ENCODE peak calls at places on chromosomes 11 and 22, in nine cellular contexts. B, G, W, U, M, L, Z, Y and K are unnamed samples.

GRCh38 chr11:17013548-17014320 is 480 bp downstream of the PLEKHA7 start:
- DNase-seq in B (peak; percentile 36), M (no peak), Z (peak; percentile 16), G (no peak), L (peak; percentile 15), W (peak; percentile 61), U (no peak), Y (peak; percentile 56), K (peak; percentile 86)

GRCh38 chr11:30908272-30908671 is 322.1 kb upstream of the MPPED2 start:
- DNase-seq in L (no peak), B (no peak), W (no peak), G (no peak), M (no peak), Y (no peak), Z (no peak), U (no peak), K (no peak)

GRCh38 chr22:46537221-46537945 is at the start of gene CELSR1:
- DNase-seq in W (peak; percentile 45), Z (no peak), M (no peak), G (peak; percentile 40), B (peak; percentile 55), L (no peak), Y (peak; percentile 72), U (no peak), K (peak; percentile 80)

GRCh38 chr11:119486691-119487259 is 63.8 kb upstream of the THY1 start:
- DNase-seq in U (peak; percentile 7), W (peak; percentile 6), L (no peak), G (no peak), B (no peak), Z (no peak), M (no peak), Y (no peak), K (peak; percentile 12)

GRCh38 chr11:128236506-128237498 is 350.6 kb downstream of the ETS1 start:
- DNase-seq in W (no peak), Z (no peak), G (no peak), B (no peak), Y (no peak), L (no peak), U (no peak), M (no peak), K (peak; percentile 67)

GRCh38 chr11:127619946-127620345 is 619.4 kb upstream of the KIRREL3 start:
- DNase-seq in M (no peak), L (no peak), B (no peak), Y (no peak), U (no peak), W (no peak), G (no peak), Z (no peak), K (no peak)

GRCh38 chr11:8296872-8297271 is 33.2 kb upstream of the LMO1 start:
- DNase-seq in G (no peak), Z (no peak), U (no peak), W (no peak), B (no peak), L (no peak), M (no peak), Y (no peak), K (no peak)

GRCh38 chr11:111205622-111206385 is 39.7 kb upstream of the POU2AF2 start:
- DNase-seq in G (no peak), U (no peak), L (no peak), Y (no peak), M (no peak), W (no peak), Z (no peak), B (peak; percentile 32), K (no peak)

GRCh38 chr11:43984519-43985385 is 42.3 kb downstream of the C11orf96 start:
- DNase-seq in Z (no peak), M (no peak), L (no peak), W (no peak), U (peak; percentile 60), Y (no peak), G (no peak), B (no peak), K (no peak)

GRCh38 chr11:67062526-67063373 is 6.1 kb downstream of the RHOD start:
- DNase-seq in Z (peak; percentile 85), B (peak; percentile 92), W (no peak), G (no peak), M (no peak), L (no peak), Y (no peak), U (no peak), K (no peak)

GRCh38 chr11:80096736-80097135 is 655.9 kb upstream of the TENM4 start:
- DNase-seq in Y (no peak), Z (peak; percentile 40), W (no peak), M (peak; percentile 66), L (no peak), G (peak; percentile 64), U (no peak), B (peak; percentile 41), K (no peak)

GRCh38 chr22:27685515-27685914 is 116.0 kb downstream of the MN1 start:
- DNase-seq in Y (no peak), U (peak; percentile 82), L (no peak), G (no peak), W (no peak), B (no peak), Z (no peak), M (no peak), K (no peak)

GRCh38 chr22:27686534-27686933 is 115.0 kb downstream of the MN1 start:
- DNase-seq in Z (peak; percentile 20), L (no peak), U (peak; percentile 94), M (peak; percentile 97), W (no peak), B (no peak), G (peak; percentile 92), Y (peak; percentile 39), K (peak; percentile 40)

GRCh38 chr22:27684856-27685255 is 116.7 kb downstream of the MN1 start:
- DNase-seq in M (peak; percentile 43), U (no peak), Z (no peak), W (no peak), Y (no peak), B (no peak), G (peak; percentile 28), L (no peak), K (no peak)

GRCh38 chr22:27687984-27688545 is 113.5 kb downstream of the MN1 start:
- DNase-seq in G (no peak), Y (no peak), B (no peak), L (no peak), U (no peak), Z (no peak), M (peak; percentile 37), W (no peak), K (no peak)

GRCh38 chr22:27685971-27686370 is 115.6 kb downstream of the MN1 start:
- DNase-seq in W (no peak), L (no peak), G (no peak), M (no peak), Z (no peak), U (no peak), Y (no peak), B (no peak), K (no peak)
- H3K27ac ChIP-seq in W (no peak overlapping the region), L (no peak overlapping the region), G (peak overlapping the region; percentile 89), M (no peak overlapping the region), Z (no peak overlapping the region), U (peak overlapping the region; percentile 89), Y (no peak overlapping the region), B (no peak overlapping the region), K (no peak overlapping the region)

DNA sequence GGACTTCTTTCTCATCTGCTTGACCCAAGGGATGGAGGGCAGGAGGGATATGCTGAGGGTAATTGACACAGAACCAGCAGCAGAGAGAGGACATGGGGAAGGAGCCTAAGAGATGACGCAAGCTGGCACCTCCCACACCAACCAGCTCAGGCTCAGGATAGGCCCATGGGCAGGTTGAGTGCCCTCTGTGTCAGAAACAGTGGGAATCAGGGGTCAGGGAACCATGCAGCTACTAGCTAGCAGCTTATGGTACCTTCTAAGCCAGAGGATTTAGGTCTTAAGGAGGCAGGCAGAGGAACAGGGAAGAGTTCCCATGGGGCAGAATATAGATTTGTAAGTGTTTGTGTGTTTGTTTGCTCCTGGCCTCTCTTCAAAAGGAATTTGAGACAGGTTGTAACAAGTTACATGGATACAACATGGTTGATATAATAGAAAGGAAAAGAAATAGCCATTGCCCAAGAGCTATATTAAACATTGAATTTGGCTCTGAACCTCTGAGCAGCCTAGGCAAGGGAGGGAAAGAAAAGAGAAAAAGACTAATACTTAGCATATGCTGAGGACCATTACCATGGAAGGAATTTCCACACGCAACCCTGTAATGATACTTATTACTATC is 39.9 kb upstream of the NAV2 start:
- DNase-seq in Y (no peak), Z (peak; percentile 23), B (no peak), M (no peak), G (no peak), L (no peak), U (no peak), W (peak; percentile 13), K (no peak)
- H3K27ac ChIP-seq in Y (no peak overlapping the region), Z (peak overlapping the region; percentile 57), B (no peak overlapping the region), M (no peak overlapping the region), G (no peak overlapping the region), L (no peak overlapping the region), U (peak overlapping the region; percentile 88), W (no peak overlapping the region), K (peak overlapping the region; percentile 53)

GRCh38 chr11:130778026-130778425 is 138.3 kb downstream of the SNX19 start:
- DNase-seq in L (no peak), W (no peak), U (no peak), Z (no peak), M (no peak), G (no peak), Y (no peak), B (no peak), K (peak; percentile 75)
- H3K27ac ChIP-seq in L (no peak overlapping the region), W (no peak overlapping the region), U (no peak overlapping the region), Z (no peak overlapping the region), M (no peak overlapping the region), G (no peak overlapping the region), Y (no peak overlapping the region), B (no peak overlapping the region), K (no peak overlapping the region)

GRCh38 chr22:32407332-32407731 is 4.7 kb downstream of the RTCB start:
- DNase-seq in B (no peak), W (no peak), Z (no peak), Y (no peak), G (no peak), L (no peak), M (no peak), U (no peak), K (no peak)

GRCh38 chr22:32410459-32410858 is 1.6 kb downstream of the RTCB start:
- DNase-seq in U (no peak), W (no peak), B (peak; percentile 22), G (no peak), L (no peak), M (no peak), Z (no peak), Y (no peak), K (no peak)

GRCh38 chr22:32411388-32411787 is 659 bp downstream of the RTCB start:
- DNase-seq in M (peak; percentile 53), Z (peak; percentile 43), U (no peak), L (no peak), Y (peak; percentile 21), B (peak; percentile 58), G (peak; percentile 16), W (no peak), K (no peak)

GRCh38 chr22:32409977-32410376 is 2.1 kb downstream of the RTCB start:
- DNase-seq in G (no peak), Y (peak; percentile 44), L (no peak), M (no peak), Z (no peak), U (no peak), B (no peak), W (no peak), K (no peak)

DNA sequence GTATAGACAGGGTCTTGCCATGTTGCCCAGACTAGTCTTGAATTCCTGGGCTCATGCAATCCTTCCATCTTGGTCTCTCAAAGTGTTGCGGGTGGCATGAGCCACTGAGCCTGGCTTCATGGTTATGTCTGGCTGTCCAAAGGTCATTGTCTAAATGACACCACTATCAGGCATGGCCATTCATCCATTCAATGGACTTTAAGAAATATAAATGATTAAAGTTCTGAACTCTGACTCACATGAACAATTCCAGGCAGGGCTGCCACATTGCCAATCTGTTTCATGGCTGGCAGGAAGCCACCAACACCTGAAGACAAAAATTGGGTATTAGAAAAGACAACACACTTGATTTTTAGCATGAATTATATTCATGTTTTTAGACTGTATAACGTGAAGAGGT is 4.1 kb downstream of the RTCB start:
- DNase-seq in Z (no peak), B (no peak), M (no peak), G (no peak), W (no peak), L (no peak), Y (no peak), U (no peak), K (no peak)
- H3K27ac ChIP-seq in Z (no peak overlapping the region), B (no peak overlapping the region), M (no peak overlapping the region), G (no peak overlapping the region), W (no peak overlapping the region), L (no peak overlapping the region), Y (peak overlapping the region; percentile 20), U (no peak overlapping the region), K (no peak overlapping the region)